ENCODE peak calls at places on chromosomes 3 and 15, in five cellular contexts. B, D, A, Q and M are unnamed samples.
A peak's percentile ranks its signal among the peaks of the same experiment; 100 is the strongest.

GRCh38 chr3:71442648-71443047 is 140.9 kb downstream of the FOXP1 start:
- DNase-seq in B (no peak), D (no peak), A (no peak), Q (no peak), M (no peak)

GRCh38 chr3:61985020-61985419 is 388.3 kb downstream of the FEZF2 start:
- DNase-seq in B (peak; percentile 8), D (no peak), A (no peak), Q (peak; percentile 47), M (peak; percentile 46)

GRCh38 chr15:39747326-39747725 is 35.3 kb downstream of the FSIP1 start:
- DNase-seq in B (peak; percentile 77), D (no peak), A (no peak), Q (peak; percentile 65), M (no peak)

GRCh38 chr3:3038201-3038991 is 71.8 kb downstream of the IL5RA start:
- DNase-seq in B (no peak), D (no peak), A (no peak), Q (no peak), M (no peak)

GRCh38 chr3:197532388-197532787 is 23.4 kb downstream of the BDH1 start:
- DNase-seq in B (no peak), D (no peak), A (no peak), Q (no peak), M (no peak)

GRCh38 chr15:39501366-39501765 is 79.5 kb upstream of the THBS1 start:
- DNase-seq in B (peak; percentile 93), D (no peak), A (no peak), Q (no peak), M (no peak)

GRCh38 chr3:153096611-153097200 is 65.3 kb upstream of the RAP2B start:
- DNase-seq in B (no peak), D (no peak), A (no peak), Q (no peak), M (no peak)

GRCh38 chr3:162718697-162719096 is 1222.1 kb downstream of the OTOL1 start:
- DNase-seq in B (no peak), D (no peak), A (peak; percentile 29), Q (peak; percentile 16), M (no peak)

GRCh38 chr3:126522363-126522788 is 1.6 kb upstream of the CHST13 start:
- DNase-seq in B (peak; percentile 88), D (peak; percentile 80), A (peak; percentile 39), Q (peak; percentile 30), M (peak; percentile 59)

GRCh38 chr15:47708595-47708994 is 8.7 kb upstream of the SEMA6D start:
- DNase-seq in B (no peak), D (no peak), A (no peak), Q (no peak), M (no peak)

GRCh38 chr15:65254237-65254820 is 32.4 kb downstream of the PARP16 start:
- DNase-seq in B (peak; percentile 19), D (peak; percentile 89), A (no peak), Q (no peak), M (no peak)

GRCh38 chr3:158205324-158205723 is 95.4 kb downstream of the RSRC1 start:
- DNase-seq in B (no peak), D (no peak), A (no peak), Q (no peak), M (no peak)

GRCh38 chr15:44832068-44832467 is 95.7 kb downstream of the TRIM69 start:
- DNase-seq in B (no peak), D (no peak), A (no peak), Q (no peak), M (no peak)

GRCh38 chr15:90893175-90894090 is 9.1 kb downstream of the FES start:
- DNase-seq in B (no peak), D (no peak), A (no peak), Q (no peak), M (no peak)

GRCh38 chr15:66558271-66558670 is 7.5 kb downstream of the LCTL start:
- DNase-seq in B (no peak), D (no peak), A (no peak), Q (no peak), M (no peak)

GRCh38 chr3:157582634-157582968 is 79.4 kb upstream of the VEPH1 start:
- DNase-seq in B (no peak), D (no peak), A (no peak), Q (no peak), M (no peak)

GRCh38 chr15:66895794-66896453 is 169.5 kb upstream of the SMAD3 start:
- DNase-seq in B (no peak), D (no peak), A (no peak), Q (no peak), M (no peak)

GRCh38 chr3:149900322-149900721 is 70.4 kb downstream of the PFN2 start:
- DNase-seq in B (no peak), D (no peak), A (no peak), Q (no peak), M (no peak)

GRCh38 chr15:60255390-60255789 is 142.4 kb downstream of the ANXA2 start:
- DNase-seq in B (no peak), D (no peak), A (no peak), Q (peak; percentile 40), M (peak; percentile 35)

GRCh38 chr3:46667061-46667621 is 26.3 kb downstream of the ALS2CL start:
- DNase-seq in B (no peak), D (no peak), A (peak; percentile 5), Q (no peak), M (no peak)

GRCh38 chr15:82043726-82044372 is 2.0 kb downstream of the MEX3B start:
- DNase-seq in B (peak; percentile 63), D (peak; percentile 54), A (no peak), Q (no peak), M (peak; percentile 16)

GRCh38 chr15:82045179-82045891 is 483 bp downstream of the MEX3B start:
- DNase-seq in B (peak; percentile 79), D (peak; percentile 80), A (peak; percentile 35), Q (peak; percentile 41), M (peak; percentile 49)

GRCh38 chr15:82044373-82045178 is 1.2 kb downstream of the MEX3B start:
- DNase-seq in B (peak; percentile 81), D (peak; percentile 84), A (peak; percentile 46), Q (peak; percentile 76), M (peak; percentile 33)

GRCh38 chr15:82040862-82041261 is 5.0 kb downstream of the MEX3B start:
- DNase-seq in B (no peak), D (peak; percentile 85), A (no peak), Q (no peak), M (no peak)

GRCh38 chr15:82043130-82043673 is 2.6 kb downstream of the MEX3B start:
- DNase-seq in B (peak; percentile 31), D (peak; percentile 46), A (no peak), Q (no peak), M (no peak)
- H3K4me3 ChIP-seq in B (no peak overlapping the region), D (peak overlapping the region; percentile 90), A (peak overlapping the region; percentile 90), Q (peak overlapping the region; percentile 83), M (no peak overlapping the region)

DNA sequence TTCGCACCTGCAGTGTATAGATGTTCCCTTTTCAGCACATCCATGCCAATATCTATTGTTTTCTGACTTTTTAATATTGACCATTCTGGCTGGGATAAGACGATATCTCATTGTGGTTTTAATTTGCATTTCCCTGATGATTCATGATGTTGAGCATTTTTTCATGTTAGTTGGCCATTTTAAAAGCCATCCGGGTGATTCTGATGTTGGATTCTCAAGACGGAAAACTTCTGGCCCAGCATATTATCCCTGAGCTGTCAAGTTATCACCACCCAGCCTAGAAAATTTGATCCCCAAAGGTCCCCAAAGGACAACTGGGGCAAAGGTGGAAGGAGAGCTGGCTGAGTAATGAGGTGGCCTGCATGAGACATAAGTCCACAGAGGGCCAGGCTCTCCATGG is 69.0 kb downstream of the ISG20 start:
- DNase-seq in B (peak; percentile 38), D (no peak), A (no peak), Q (peak; percentile 15), M (no peak)
- H3K27me3 ChIP-seq in B (peaks cover 3% of the 10 kb centered on the region), D (peaks cover 56% of the 10 kb centered on the region), A (peaks cover 53% of the 10 kb centered on the region), Q (no peaks in the 10 kb centered on the region), M (no peaks in the 10 kb centered on the region)

GRCh38 chr3:125357032-125357658 is 18.0 kb downstream of the ZNF148 start:
- DNase-seq in B (peak; percentile 75), D (peak; percentile 54), A (peak; percentile 48), Q (peak; percentile 18), M (peak; percentile 17)
- H3K4me3 ChIP-seq in B (peak overlapping the region; percentile 83), D (peak overlapping the region; percentile 35), A (peak overlapping the region; percentile 62), Q (peak overlapping the region; percentile 69), M (peak overlapping the region; percentile 21)

DNA sequence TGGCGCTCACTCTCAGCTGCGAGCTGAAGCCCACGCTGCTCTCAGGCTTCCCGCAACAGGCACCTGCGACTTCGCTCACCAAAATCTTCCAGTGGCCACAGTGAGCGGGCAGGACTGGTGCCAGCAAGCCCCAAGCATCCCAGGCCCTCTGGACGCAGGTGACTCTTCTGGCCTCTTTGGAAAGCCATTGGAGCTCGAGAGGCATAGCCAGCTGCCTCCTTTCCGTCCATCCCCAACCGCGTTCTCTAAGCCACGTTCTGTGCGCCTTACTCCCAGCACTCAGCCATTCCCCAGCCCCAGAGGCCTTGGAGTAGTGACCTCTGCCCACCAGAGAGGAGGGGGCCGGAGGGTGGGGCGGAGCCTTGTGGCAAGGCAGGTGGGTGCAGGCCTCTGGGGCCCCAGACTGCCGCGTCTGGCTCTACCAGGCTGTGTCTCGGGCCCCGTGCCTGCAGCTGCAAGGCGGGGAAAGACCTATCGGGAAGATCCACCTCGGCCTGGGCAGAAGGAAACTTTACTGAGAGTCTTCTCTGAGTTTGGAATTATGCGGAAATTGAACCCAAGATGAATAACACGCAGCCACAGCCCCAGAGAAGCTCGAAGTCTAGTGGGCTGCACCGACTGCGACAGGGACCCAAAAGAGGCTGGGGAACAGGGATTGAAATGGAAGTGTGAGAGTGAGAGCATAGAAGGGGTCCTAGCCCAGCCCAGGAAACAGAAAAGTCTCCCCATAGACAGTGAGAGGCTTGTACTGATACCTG is 3.6 kb upstream of the SOX14 start:
- DNase-seq in B (no peak), D (peak; percentile 54), A (no peak), Q (no peak), M (no peak)
- H3K27me3 ChIP-seq in B (peaks cover 42% of the 10 kb centered on the region), D (peaks cover 85% of the 10 kb centered on the region), A (peaks cover 76% of the 10 kb centered on the region), Q (peaks cover 53% of the 10 kb centered on the region), M (peaks cover 60% of the 10 kb centered on the region)

GRCh38 chr3:38039899-38040261 is 872 bp downstream of the DLEC1 start:
- DNase-seq in B (peak; percentile 49), D (peak; percentile 41), A (peak; percentile 37), Q (peak; percentile 37), M (peak; percentile 31)
- H3K4me3 ChIP-seq in B (peak overlapping the region; percentile 74), D (peak overlapping the region; percentile 57), A (peak overlapping the region; percentile 68), Q (peak overlapping the region; percentile 60), M (no peak overlapping the region)

GRCh38 chr3:38099518-38099917 is 37.4 kb downstream of the ACAA1 start:
- DNase-seq in B (no peak), D (peak; percentile 72), A (no peak), Q (no peak), M (no peak)
- H3K27me3 ChIP-seq in B (peaks cover 66% of the 10 kb centered on the region), D (no peaks in the 10 kb centered on the region), A (no peaks in the 10 kb centered on the region), Q (peaks cover 5% of the 10 kb centered on the region), M (no peaks in the 10 kb centered on the region)

DNA sequence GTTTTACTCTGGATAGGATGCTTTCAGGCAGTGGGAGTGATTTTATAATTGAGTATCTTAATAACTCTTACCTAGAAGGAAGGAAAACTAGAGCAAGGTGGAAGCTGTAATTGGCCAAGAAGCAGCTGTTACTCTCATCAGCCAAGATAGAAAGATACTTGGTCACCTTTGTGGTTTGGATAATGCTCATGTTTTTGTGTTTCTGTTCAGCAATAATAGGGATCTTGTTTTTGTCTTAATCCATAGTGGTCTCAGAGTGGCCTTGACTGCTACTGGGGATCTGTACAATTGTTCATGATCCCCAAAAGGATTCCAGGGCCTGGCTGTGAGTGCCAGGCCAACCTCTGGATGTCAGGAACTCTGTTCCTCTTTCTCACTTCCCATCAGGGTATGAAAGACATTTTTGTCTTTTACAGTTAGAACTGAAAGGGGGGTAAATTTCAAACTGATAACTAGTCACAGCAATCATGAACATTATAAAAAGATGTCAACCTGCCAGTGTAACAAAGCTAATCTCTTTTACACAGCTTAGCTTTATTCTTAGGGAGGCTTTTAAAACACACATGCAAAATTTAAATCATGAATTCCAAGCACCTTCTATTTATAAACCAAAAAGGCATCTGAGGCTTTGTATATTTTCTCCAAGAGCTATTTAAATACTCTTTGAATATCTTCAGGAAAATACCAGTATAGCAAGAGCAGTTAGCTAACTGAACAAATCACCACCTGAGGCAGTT is 6.0 kb downstream of the UBL7 start:
- DNase-seq in B (no peak), D (no peak), A (no peak), Q (no peak), M (no peak)
- H3K4me3 ChIP-seq in B (no peak overlapping the region), D (no peak overlapping the region), A (no peak overlapping the region), Q (no peak overlapping the region), M (no peak overlapping the region)